ENCODE peak calls at places on chromosome 10, in ten cellular contexts. One of them, this sample, is unnamed.

GRCh38 chr10:86366033-86366901 is at the start of gene GRID1:
- DNase-seq in HTR-8/SVneo: no peak
- DNase-seq in cardiac fibroblast: no peak
- DNase-seq in NCI-H510A treated with DMSO at 0.1 percent for 48 hours: peak; percentile 10
- DNase-seq in T-cell: no peak
- DNase-seq in C1 segment of cervical spinal cord: no peak
- DNase-seq in brain microvascular endothelial cell: no peak
- DNase-seq in fibroblast of lung: no peak
- DNase-seq in Kasumi-1: peak; percentile 15
- DNase-seq in T1000: peak; percentile 65
- DNase-seq in this sample: no peak

GRCh38 chr10:34121125-34121973 is 693.7 kb downstream of the PARD3 start:
- DNase-seq in HTR-8/SVneo: no peak
- DNase-seq in cardiac fibroblast: no peak
- DNase-seq in NCI-H510A treated with DMSO at 0.1 percent for 48 hours: peak; percentile 33
- DNase-seq in T-cell: no peak
- DNase-seq in C1 segment of cervical spinal cord: no peak
- DNase-seq in brain microvascular endothelial cell: no peak
- DNase-seq in fibroblast of lung: no peak
- DNase-seq in Kasumi-1: no peak
- DNase-seq in T1000: no peak
- DNase-seq in this sample: no peak

GRCh38 chr10:83680470-83680891 is 458.8 kb upstream of the GHITM start:
- DNase-seq in HTR-8/SVneo: no peak
- DNase-seq in cardiac fibroblast: no peak
- DNase-seq in NCI-H510A treated with DMSO at 0.1 percent for 48 hours: no peak
- DNase-seq in T-cell: no peak
- DNase-seq in C1 segment of cervical spinal cord: no peak
- DNase-seq in brain microvascular endothelial cell: no peak
- DNase-seq in fibroblast of lung: no peak
- DNase-seq in Kasumi-1: no peak
- DNase-seq in T1000: no peak
- DNase-seq in this sample: no peak

GRCh38 chr10:112815238-112816032 is 134.6 kb upstream of the TCF7L2 start:
- DNase-seq in HTR-8/SVneo: peak; percentile 48
- DNase-seq in cardiac fibroblast: peak; percentile 72
- DNase-seq in NCI-H510A treated with DMSO at 0.1 percent for 48 hours: peak; percentile 11
- DNase-seq in T-cell: no peak
- DNase-seq in C1 segment of cervical spinal cord: no peak
- DNase-seq in brain microvascular endothelial cell: peak; percentile 67
- DNase-seq in fibroblast of lung: peak; percentile 29
- DNase-seq in Kasumi-1: no peak
- DNase-seq in T1000: peak; percentile 20
- DNase-seq in this sample: no peak

GRCh38 chr10:16609195-16609594 is 87.5 kb upstream of the C1QL3 start:
- DNase-seq in HTR-8/SVneo: no peak
- DNase-seq in cardiac fibroblast: no peak
- DNase-seq in NCI-H510A treated with DMSO at 0.1 percent for 48 hours: no peak
- DNase-seq in T-cell: no peak
- DNase-seq in C1 segment of cervical spinal cord: no peak
- DNase-seq in brain microvascular endothelial cell: no peak
- DNase-seq in fibroblast of lung: no peak
- DNase-seq in Kasumi-1: no peak
- DNase-seq in T1000: no peak
- DNase-seq in this sample: no peak

GRCh38 chr10:110781139-110781538 is 90.6 kb upstream of the PDCD4 start:
- DNase-seq in HTR-8/SVneo: no peak
- DNase-seq in cardiac fibroblast: no peak
- DNase-seq in NCI-H510A treated with DMSO at 0.1 percent for 48 hours: no peak
- DNase-seq in T-cell: no peak
- DNase-seq in C1 segment of cervical spinal cord: no peak
- DNase-seq in brain microvascular endothelial cell: no peak
- DNase-seq in fibroblast of lung: no peak
- DNase-seq in Kasumi-1: no peak
- DNase-seq in T1000: no peak
- DNase-seq in this sample: no peak

GRCh38 chr10:83983578-83984255 is 155.6 kb upstream of the GHITM start:
- DNase-seq in HTR-8/SVneo: peak; percentile 75
- DNase-seq in cardiac fibroblast: peak; percentile 6
- DNase-seq in NCI-H510A treated with DMSO at 0.1 percent for 48 hours: peak; percentile 42
- DNase-seq in T-cell: no peak
- DNase-seq in C1 segment of cervical spinal cord: no peak
- DNase-seq in brain microvascular endothelial cell: peak; percentile 1
- DNase-seq in fibroblast of lung: no peak
- DNase-seq in Kasumi-1: no peak
- DNase-seq in T1000: peak; percentile 63
- DNase-seq in this sample: no peak

GRCh38 chr10:29861811-29862505 is 197.4 kb downstream of the JCAD start:
- DNase-seq in HTR-8/SVneo: no peak
- DNase-seq in cardiac fibroblast: peak; percentile 56
- DNase-seq in NCI-H510A treated with DMSO at 0.1 percent for 48 hours: no peak
- DNase-seq in T-cell: no peak
- DNase-seq in C1 segment of cervical spinal cord: no peak
- DNase-seq in brain microvascular endothelial cell: no peak
- DNase-seq in fibroblast of lung: peak; percentile 89
- DNase-seq in Kasumi-1: no peak
- DNase-seq in T1000: no peak
- DNase-seq in this sample: no peak

GRCh38 chr10:117137031-117137910 is 799 bp downstream of the VAX1 start:
- DNase-seq in HTR-8/SVneo: peak; percentile 25
- DNase-seq in cardiac fibroblast: peak; percentile 22
- DNase-seq in NCI-H510A treated with DMSO at 0.1 percent for 48 hours: no peak
- DNase-seq in T-cell: no peak
- DNase-seq in C1 segment of cervical spinal cord: no peak
- DNase-seq in brain microvascular endothelial cell: no peak
- DNase-seq in fibroblast of lung: no peak
- DNase-seq in Kasumi-1: no peak
- DNase-seq in T1000: no peak
- DNase-seq in this sample: no peak

GRCh38 chr10:124339951-124340760 is 78.6 kb downstream of the OAT start:
- DNase-seq in HTR-8/SVneo: no peak
- DNase-seq in cardiac fibroblast: peak; percentile 94
- DNase-seq in NCI-H510A treated with DMSO at 0.1 percent for 48 hours: peak; percentile 16
- DNase-seq in T-cell: no peak
- DNase-seq in C1 segment of cervical spinal cord: no peak
- DNase-seq in brain microvascular endothelial cell: peak; percentile 98
- DNase-seq in fibroblast of lung: peak; percentile 98
- DNase-seq in Kasumi-1: no peak
- DNase-seq in T1000: no peak
- DNase-seq in this sample: no peak

GRCh38 chr10:100998991-100999741 is 442 bp upstream of the LZTS2 start:
- DNase-seq in HTR-8/SVneo: no peak
- DNase-seq in cardiac fibroblast: peak; percentile 71
- DNase-seq in NCI-H510A treated with DMSO at 0.1 percent for 48 hours: peak; percentile 63
- DNase-seq in T-cell: peak; percentile 79
- DNase-seq in C1 segment of cervical spinal cord: peak; percentile 19
- DNase-seq in brain microvascular endothelial cell: peak; percentile 39
- DNase-seq in fibroblast of lung: peak; percentile 74
- DNase-seq in Kasumi-1: peak; percentile 63
- DNase-seq in T1000: peak; percentile 63
- DNase-seq in this sample: peak; percentile 74

GRCh38 chr10:102421645-102422585 is 1.3 kb downstream of the FBXL15 start:
- DNase-seq in HTR-8/SVneo: no peak
- DNase-seq in cardiac fibroblast: no peak
- DNase-seq in NCI-H510A treated with DMSO at 0.1 percent for 48 hours: no peak
- DNase-seq in T-cell: no peak
- DNase-seq in C1 segment of cervical spinal cord: no peak
- DNase-seq in brain microvascular endothelial cell: no peak
- DNase-seq in fibroblast of lung: no peak
- DNase-seq in Kasumi-1: peak; percentile 63
- DNase-seq in T1000: no peak
- DNase-seq in this sample: no peak

GRCh38 chr10:43963793-43964425 is 315.2 kb upstream of the ZNF32 start:
- DNase-seq in HTR-8/SVneo: no peak
- DNase-seq in cardiac fibroblast: no peak
- DNase-seq in NCI-H510A treated with DMSO at 0.1 percent for 48 hours: no peak
- DNase-seq in T-cell: no peak
- DNase-seq in C1 segment of cervical spinal cord: no peak
- DNase-seq in brain microvascular endothelial cell: no peak
- DNase-seq in fibroblast of lung: no peak
- DNase-seq in Kasumi-1: no peak
- DNase-seq in T1000: no peak
- DNase-seq in this sample: peak; percentile 13

GRCh38 chr10:69073731-69074130 is 14.2 kb upstream of the SRGN start:
- DNase-seq in HTR-8/SVneo: no peak
- DNase-seq in cardiac fibroblast: no peak
- DNase-seq in NCI-H510A treated with DMSO at 0.1 percent for 48 hours: no peak
- DNase-seq in T-cell: no peak
- DNase-seq in C1 segment of cervical spinal cord: no peak
- DNase-seq in brain microvascular endothelial cell: no peak
- DNase-seq in fibroblast of lung: no peak
- DNase-seq in Kasumi-1: no peak
- DNase-seq in T1000: no peak
- DNase-seq in this sample: no peak

GRCh38 chr10:77398558-77398957 is 239.1 kb downstream of the KCNMA1 start:
- DNase-seq in HTR-8/SVneo: no peak
- DNase-seq in cardiac fibroblast: peak; percentile 33
- DNase-seq in NCI-H510A treated with DMSO at 0.1 percent for 48 hours: no peak
- DNase-seq in T-cell: no peak
- DNase-seq in C1 segment of cervical spinal cord: no peak
- DNase-seq in brain microvascular endothelial cell: no peak
- DNase-seq in fibroblast of lung: peak; percentile 45
- DNase-seq in Kasumi-1: no peak
- DNase-seq in T1000: no peak
- DNase-seq in this sample: no peak

GRCh38 chr10:93991596-93992284 is 2.0 kb upstream of the PLCE1 start:
- DNase-seq in HTR-8/SVneo: peak; percentile 81
- DNase-seq in cardiac fibroblast: peak; percentile 78
- DNase-seq in NCI-H510A treated with DMSO at 0.1 percent for 48 hours: no peak
- DNase-seq in T-cell: no peak
- DNase-seq in C1 segment of cervical spinal cord: no peak
- DNase-seq in brain microvascular endothelial cell: peak; percentile 79
- DNase-seq in fibroblast of lung: peak; percentile 68
- DNase-seq in Kasumi-1: no peak
- DNase-seq in T1000: peak; percentile 58
- DNase-seq in this sample: peak; percentile 29

GRCh38 chr10:404991-405390 is 269.7 kb downstream of the ZMYND11 start:
- DNase-seq in HTR-8/SVneo: no peak
- DNase-seq in cardiac fibroblast: no peak
- DNase-seq in NCI-H510A treated with DMSO at 0.1 percent for 48 hours: no peak
- DNase-seq in T-cell: no peak
- DNase-seq in C1 segment of cervical spinal cord: no peak
- DNase-seq in brain microvascular endothelial cell: peak; percentile 25
- DNase-seq in fibroblast of lung: no peak
- DNase-seq in Kasumi-1: no peak
- DNase-seq in T1000: no peak
- DNase-seq in this sample: no peak

GRCh38 chr10:43354325-43354635 is 17.2 kb upstream of the FXYD4 start:
- DNase-seq in HTR-8/SVneo: no peak
- DNase-seq in cardiac fibroblast: no peak
- DNase-seq in NCI-H510A treated with DMSO at 0.1 percent for 48 hours: no peak
- DNase-seq in T-cell: no peak
- DNase-seq in C1 segment of cervical spinal cord: no peak
- DNase-seq in brain microvascular endothelial cell: no peak
- DNase-seq in fibroblast of lung: no peak
- DNase-seq in Kasumi-1: no peak
- DNase-seq in T1000: no peak
- DNase-seq in this sample: peak; percentile 38

GRCh38 chr10:59970396-59971368 is 64.3 kb upstream of the CCDC6 start:
- DNase-seq in HTR-8/SVneo: no peak
- DNase-seq in cardiac fibroblast: no peak
- DNase-seq in NCI-H510A treated with DMSO at 0.1 percent for 48 hours: no peak
- DNase-seq in T-cell: no peak
- DNase-seq in C1 segment of cervical spinal cord: no peak
- DNase-seq in brain microvascular endothelial cell: no peak
- DNase-seq in fibroblast of lung: no peak
- DNase-seq in Kasumi-1: peak; percentile 80
- DNase-seq in T1000: no peak
- DNase-seq in this sample: peak; percentile 29

GRCh38 chr10:111756541-111757061 is 427.0 kb downstream of the GPAM start:
- DNase-seq in HTR-8/SVneo: no peak
- DNase-seq in cardiac fibroblast: peak; percentile 72
- DNase-seq in NCI-H510A treated with DMSO at 0.1 percent for 48 hours: peak; percentile 7
- DNase-seq in T-cell: no peak
- DNase-seq in C1 segment of cervical spinal cord: no peak
- DNase-seq in brain microvascular endothelial cell: no peak
- DNase-seq in fibroblast of lung: no peak
- DNase-seq in Kasumi-1: peak; percentile 10
- DNase-seq in T1000: peak; percentile 29
- DNase-seq in this sample: peak; percentile 66

GRCh38 chr10:1036341-1036791 is 10.7 kb upstream of the IDI2 start:
- DNase-seq in HTR-8/SVneo: no peak
- DNase-seq in cardiac fibroblast: peak; percentile 73
- DNase-seq in NCI-H510A treated with DMSO at 0.1 percent for 48 hours: no peak
- DNase-seq in T-cell: no peak
- DNase-seq in C1 segment of cervical spinal cord: no peak
- DNase-seq in brain microvascular endothelial cell: peak; percentile 35
- DNase-seq in fibroblast of lung: peak; percentile 37
- DNase-seq in Kasumi-1: no peak
- DNase-seq in T1000: no peak
- DNase-seq in this sample: no peak

GRCh38 chr10:31819393-31819820 is 109.2 kb downstream of the ARHGAP12 start:
- DNase-seq in HTR-8/SVneo: no peak
- DNase-seq in cardiac fibroblast: peak; percentile 81
- DNase-seq in NCI-H510A treated with DMSO at 0.1 percent for 48 hours: no peak
- DNase-seq in T-cell: no peak
- DNase-seq in C1 segment of cervical spinal cord: no peak
- DNase-seq in brain microvascular endothelial cell: peak; percentile 5
- DNase-seq in fibroblast of lung: no peak
- DNase-seq in Kasumi-1: no peak
- DNase-seq in T1000: no peak
- DNase-seq in this sample: peak; percentile 35

GRCh38 chr10:2716596-2716995 is 350.8 kb upstream of the PFKP start:
- DNase-seq in HTR-8/SVneo: no peak
- DNase-seq in cardiac fibroblast: no peak
- DNase-seq in NCI-H510A treated with DMSO at 0.1 percent for 48 hours: no peak
- DNase-seq in T-cell: no peak
- DNase-seq in C1 segment of cervical spinal cord: no peak
- DNase-seq in brain microvascular endothelial cell: no peak
- DNase-seq in fibroblast of lung: no peak
- DNase-seq in Kasumi-1: no peak
- DNase-seq in T1000: no peak
- DNase-seq in this sample: no peak

GRCh38 chr10:68469838-68470237 is 1.9 kb downstream of the DNA2 start:
- DNase-seq in HTR-8/SVneo: no peak
- DNase-seq in cardiac fibroblast: no peak
- DNase-seq in NCI-H510A treated with DMSO at 0.1 percent for 48 hours: no peak
- DNase-seq in T-cell: no peak
- DNase-seq in C1 segment of cervical spinal cord: no peak
- DNase-seq in brain microvascular endothelial cell: no peak
- DNase-seq in fibroblast of lung: no peak
- DNase-seq in Kasumi-1: no peak
- DNase-seq in T1000: no peak
- DNase-seq in this sample: no peak

GRCh38 chr10:43233601-43234430 is 33.0 kb downstream of the RASGEF1A start:
- DNase-seq in HTR-8/SVneo: no peak
- DNase-seq in cardiac fibroblast: no peak
- DNase-seq in NCI-H510A treated with DMSO at 0.1 percent for 48 hours: no peak
- DNase-seq in T-cell: no peak
- DNase-seq in C1 segment of cervical spinal cord: no peak
- DNase-seq in brain microvascular endothelial cell: no peak
- DNase-seq in fibroblast of lung: no peak
- DNase-seq in Kasumi-1: no peak
- DNase-seq in T1000: no peak
- DNase-seq in this sample: no peak

GRCh38 chr10:28457110-28457509 is 75.8 kb upstream of the WAC start:
- DNase-seq in HTR-8/SVneo: no peak
- DNase-seq in cardiac fibroblast: no peak
- DNase-seq in NCI-H510A treated with DMSO at 0.1 percent for 48 hours: no peak
- DNase-seq in T-cell: no peak
- DNase-seq in C1 segment of cervical spinal cord: no peak
- DNase-seq in brain microvascular endothelial cell: no peak
- DNase-seq in fibroblast of lung: no peak
- DNase-seq in Kasumi-1: no peak
- DNase-seq in T1000: no peak
- DNase-seq in this sample: no peak

GRCh38 chr10:74936577-74937445 is 110.4 kb downstream of the KAT6B start:
- DNase-seq in HTR-8/SVneo: no peak
- DNase-seq in cardiac fibroblast: peak; percentile 69
- DNase-seq in NCI-H510A treated with DMSO at 0.1 percent for 48 hours: no peak
- DNase-seq in T-cell: no peak
- DNase-seq in C1 segment of cervical spinal cord: no peak
- DNase-seq in brain microvascular endothelial cell: peak; percentile 45
- DNase-seq in fibroblast of lung: peak; percentile 77
- DNase-seq in Kasumi-1: no peak
- DNase-seq in T1000: no peak
- DNase-seq in this sample: no peak

GRCh38 chr10:70348228-70348850 is 34.1 kb downstream of the LRRC20 start:
- DNase-seq in HTR-8/SVneo: peak; percentile 19
- DNase-seq in cardiac fibroblast: peak; percentile 48
- DNase-seq in NCI-H510A treated with DMSO at 0.1 percent for 48 hours: no peak
- DNase-seq in T-cell: no peak
- DNase-seq in C1 segment of cervical spinal cord: no peak
- DNase-seq in brain microvascular endothelial cell: peak; percentile 23
- DNase-seq in fibroblast of lung: peak; percentile 49
- DNase-seq in Kasumi-1: peak; percentile 81
- DNase-seq in T1000: no peak
- DNase-seq in this sample: peak; percentile 45